ENCODE peak calls at places on chromosomes 3 and 15, in eight cellular contexts. One of them, this sample, is unnamed.

GRCh38 chr15:52227456-52227855 is 36.3 kb upstream of the GNB5 start:
- DNase-seq in colonic mucosa: peak
- DNase-seq in GM06990: peak
- DNase-seq in mucosa of descending colon: peak
- DNase-seq in adrenal gland: peak
- DNase-seq in heart left ventricle: peak
- DNase-seq in thyroid gland: peak
- DNase-seq in cardiac fibroblast: peak
- DNase-seq in this sample: peak

GRCh38 chr15:89362203-89363101 is 27.8 kb upstream of the POLG start:
- DNase-seq in thyroid gland: no peak
- DNase-seq in heart left ventricle: no peak
- DNase-seq in mucosa of descending colon: no peak
- DNase-seq in cardiac fibroblast: no peak
- DNase-seq in colonic mucosa: no peak
- DNase-seq in adrenal gland: no peak
- DNase-seq in GM06990: no peak
- DNase-seq in this sample: peak

GRCh38 chr3:184761120-184761841 is 49.4 kb upstream of the MAGEF1 start:
- DNase-seq in adrenal gland: peak
- DNase-seq in heart left ventricle: peak
- DNase-seq in GM06990: no peak
- DNase-seq in mucosa of descending colon: no peak
- DNase-seq in cardiac fibroblast: peak
- DNase-seq in thyroid gland: no peak
- DNase-seq in colonic mucosa: no peak
- DNase-seq in this sample: no peak

GRCh38 chr3:22536582-22536981 is 666.5 kb upstream of the UBE2E2 start:
- DNase-seq in adrenal gland: no peak
- DNase-seq in cardiac fibroblast: no peak
- DNase-seq in thyroid gland: no peak
- DNase-seq in colonic mucosa: no peak
- DNase-seq in mucosa of descending colon: no peak
- DNase-seq in GM06990: no peak
- DNase-seq in heart left ventricle: no peak
- DNase-seq in this sample: no peak

GRCh38 chr3:113084777-113085176 is 94.0 kb downstream of the GTPBP8 start:
- DNase-seq in GM06990: no peak
- DNase-seq in adrenal gland: no peak
- DNase-seq in thyroid gland: no peak
- DNase-seq in cardiac fibroblast: peak
- DNase-seq in heart left ventricle: peak
- DNase-seq in colonic mucosa: no peak
- DNase-seq in mucosa of descending colon: peak
- DNase-seq in this sample: no peak

GRCh38 chr3:52350436-52350835 is 34.3 kb downstream of the DNAH1 start:
- DNase-seq in mucosa of descending colon: no peak
- DNase-seq in heart left ventricle: peak
- DNase-seq in thyroid gland: peak
- DNase-seq in adrenal gland: no peak
- DNase-seq in GM06990: no peak
- DNase-seq in cardiac fibroblast: no peak
- DNase-seq in colonic mucosa: no peak
- DNase-seq in this sample: no peak

GRCh38 chr3:32004111-32004790 is 22.7 kb downstream of the ZNF860 start:
- DNase-seq in heart left ventricle: no peak
- DNase-seq in thyroid gland: peak
- DNase-seq in cardiac fibroblast: no peak
- DNase-seq in colonic mucosa: no peak
- DNase-seq in GM06990: no peak
- DNase-seq in mucosa of descending colon: no peak
- DNase-seq in adrenal gland: no peak
- DNase-seq in this sample: no peak

GRCh38 chr15:35986072-35986666 is 440.2 kb upstream of the DPH6 start:
- DNase-seq in colonic mucosa: no peak
- DNase-seq in mucosa of descending colon: peak
- DNase-seq in thyroid gland: peak
- DNase-seq in GM06990: no peak
- DNase-seq in heart left ventricle: peak
- DNase-seq in adrenal gland: peak
- DNase-seq in cardiac fibroblast: peak
- DNase-seq in this sample: no peak

GRCh38 chr3:32817195-32817560 is 619 bp upstream of the TRIM71 start:
- DNase-seq in thyroid gland: no peak
- DNase-seq in heart left ventricle: no peak
- DNase-seq in GM06990: peak
- DNase-seq in adrenal gland: no peak
- DNase-seq in cardiac fibroblast: no peak
- DNase-seq in mucosa of descending colon: no peak
- DNase-seq in colonic mucosa: no peak
- DNase-seq in this sample: no peak

DNA sequence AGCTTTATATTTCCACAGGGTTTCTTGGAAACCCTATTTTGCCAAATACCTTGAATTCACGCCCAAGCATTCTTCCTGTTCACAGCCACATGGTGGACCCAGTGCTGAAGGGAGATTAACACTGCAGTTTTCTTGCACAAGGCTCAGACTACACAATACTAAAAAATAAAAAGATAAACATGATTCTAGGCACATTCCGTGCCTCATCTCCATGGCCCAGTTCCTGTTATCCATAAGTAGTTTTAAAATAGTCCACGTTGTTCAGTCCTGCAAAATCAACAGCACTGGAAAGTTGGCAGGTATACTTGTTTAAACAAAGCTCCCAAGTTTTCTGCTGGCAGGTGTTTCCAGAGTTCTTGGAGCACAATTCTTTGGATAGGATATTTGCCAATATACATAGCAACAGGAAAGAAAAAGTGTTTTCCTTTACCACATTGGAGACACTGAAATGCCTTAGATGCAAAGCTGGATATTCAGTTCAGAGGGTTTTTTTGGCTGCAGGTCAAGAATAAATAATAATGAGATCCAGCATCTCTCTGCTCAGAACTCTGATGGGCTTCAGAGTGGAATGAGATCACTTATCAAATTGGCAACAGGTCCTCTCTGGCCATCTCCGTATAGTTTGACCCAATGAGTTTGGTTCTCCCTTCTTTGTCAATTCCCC is 88.1 kb upstream of the TGFBR2 start:
- DNase-seq in mucosa of descending colon: peak
- DNase-seq in thyroid gland: peak
- DNase-seq in colonic mucosa: peak
- DNase-seq in cardiac fibroblast: peak
- DNase-seq in adrenal gland: peak
- DNase-seq in heart left ventricle: peak
- DNase-seq in GM06990: no peak
- DNase-seq in this sample: no peak
- TF ChIP-seq CTCF in mucosa of descending colon: no peak
- TF ChIP-seq CTCF in thyroid gland: no peak
- TF ChIP-seq CTCF in colonic mucosa: no peak
- TF ChIP-seq CTCF in cardiac fibroblast: peak
- TF ChIP-seq CTCF in adrenal gland: peak
- TF ChIP-seq CTCF in heart left ventricle: peak
- TF ChIP-seq CTCF in GM06990: no peak
- TF ChIP-seq CTCF in this sample: no peak

GRCh38 chr15:31486506-31486905 is 159.9 kb downstream of the KLF13 start:
- DNase-seq in colonic mucosa: no peak
- DNase-seq in heart left ventricle: no peak
- DNase-seq in cardiac fibroblast: no peak
- DNase-seq in adrenal gland: no peak
- DNase-seq in GM06990: no peak
- DNase-seq in thyroid gland: no peak
- DNase-seq in mucosa of descending colon: peak
- DNase-seq in this sample: no peak

GRCh38 chr15:31488437-31489204 is 162.0 kb downstream of the KLF13 start:
- DNase-seq in adrenal gland: peak
- DNase-seq in heart left ventricle: peak
- DNase-seq in GM06990: peak
- DNase-seq in mucosa of descending colon: peak
- DNase-seq in colonic mucosa: peak
- DNase-seq in cardiac fibroblast: peak
- DNase-seq in thyroid gland: peak
- DNase-seq in this sample: peak

GRCh38 chr15:31486906-31487695 is 160.5 kb downstream of the KLF13 start:
- DNase-seq in GM06990: no peak
- DNase-seq in colonic mucosa: peak
- DNase-seq in cardiac fibroblast: no peak
- DNase-seq in mucosa of descending colon: peak
- DNase-seq in thyroid gland: no peak
- DNase-seq in adrenal gland: no peak
- DNase-seq in heart left ventricle: no peak
- DNase-seq in this sample: no peak

GRCh38 chr15:31489281-31489680 is 162.6 kb downstream of the KLF13 start:
- DNase-seq in cardiac fibroblast: no peak
- DNase-seq in heart left ventricle: no peak
- DNase-seq in mucosa of descending colon: no peak
- DNase-seq in colonic mucosa: no peak
- DNase-seq in thyroid gland: no peak
- DNase-seq in adrenal gland: no peak
- DNase-seq in GM06990: no peak
- DNase-seq in this sample: no peak

DNA sequence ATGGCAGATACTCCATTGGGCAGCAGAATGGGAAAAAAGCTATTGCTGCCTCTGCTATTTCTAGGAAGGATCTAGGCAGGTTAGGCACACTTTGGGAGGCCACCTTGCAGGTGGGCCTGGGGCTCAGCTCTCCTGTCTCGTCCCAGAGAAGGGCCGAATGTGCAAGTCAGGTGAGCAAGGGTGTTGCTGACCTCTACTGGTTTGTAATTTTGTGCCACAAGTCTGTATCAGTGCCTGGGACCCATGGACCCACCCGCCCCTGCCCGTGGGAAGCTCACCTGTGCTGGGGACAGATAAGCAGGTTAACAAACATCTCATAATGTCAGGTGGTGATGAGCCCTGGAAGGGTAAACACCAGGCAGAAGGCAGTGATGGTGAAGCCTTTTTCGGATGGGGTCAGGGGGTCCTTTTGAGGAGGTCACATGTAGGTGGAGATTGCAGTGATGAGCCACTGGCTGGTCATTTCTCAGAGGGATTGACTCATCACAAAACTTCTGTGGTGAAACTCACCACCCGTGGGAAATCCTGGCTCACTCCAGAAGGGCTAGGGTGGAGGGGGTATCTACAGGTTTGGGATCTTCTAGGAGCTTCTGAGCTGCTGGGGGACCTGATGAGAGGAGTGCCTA is 161.3 kb downstream of the KLF13 start:
- DNase-seq in heart left ventricle: no peak
- DNase-seq in colonic mucosa: peak
- DNase-seq in adrenal gland: no peak
- DNase-seq in mucosa of descending colon: peak
- DNase-seq in GM06990: peak
- DNase-seq in cardiac fibroblast: peak
- DNase-seq in thyroid gland: no peak
- DNase-seq in this sample: no peak
- TF ChIP-seq CTCF in heart left ventricle: no peak
- TF ChIP-seq CTCF in colonic mucosa: peak
- TF ChIP-seq CTCF in adrenal gland: no peak
- TF ChIP-seq CTCF in mucosa of descending colon: no peak
- TF ChIP-seq CTCF in GM06990: peak
- TF ChIP-seq CTCF in cardiac fibroblast: peak
- TF ChIP-seq CTCF in thyroid gland: no peak
- TF ChIP-seq CTCF in this sample: no peak

DNA sequence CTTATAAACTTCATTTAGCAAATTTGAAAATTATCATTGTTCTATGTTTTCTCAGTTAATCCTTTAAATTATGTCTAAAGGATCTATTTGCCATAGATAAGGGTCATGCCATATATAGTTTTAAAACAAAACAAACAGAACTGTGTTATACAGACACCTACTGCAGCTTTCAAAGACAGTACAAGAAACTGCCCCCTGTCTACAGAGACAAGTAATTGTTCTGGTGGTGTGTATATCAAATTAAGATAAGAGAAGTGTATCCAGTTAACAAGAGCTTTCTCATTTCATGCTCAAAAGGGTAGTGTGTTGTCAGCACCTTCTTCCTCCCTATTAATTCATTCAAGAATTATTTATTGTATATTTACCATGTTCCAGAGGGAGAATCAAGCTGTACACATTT is 201.2 kb downstream of the FMN1 start:
- DNase-seq in thyroid gland: no peak
- DNase-seq in adrenal gland: no peak
- DNase-seq in cardiac fibroblast: peak
- DNase-seq in GM06990: no peak
- DNase-seq in heart left ventricle: no peak
- DNase-seq in colonic mucosa: no peak
- DNase-seq in mucosa of descending colon: no peak
- DNase-seq in this sample: no peak
- TF ChIP-seq CTCF in thyroid gland: no peak
- TF ChIP-seq CTCF in adrenal gland: no peak
- TF ChIP-seq CTCF in cardiac fibroblast: peak
- TF ChIP-seq CTCF in GM06990: peak
- TF ChIP-seq CTCF in heart left ventricle: no peak
- TF ChIP-seq CTCF in colonic mucosa: no peak
- TF ChIP-seq CTCF in mucosa of descending colon: no peak
- TF ChIP-seq CTCF in this sample: peak

GRCh38 chr15:24766511-24767133 is 91.0 kb downstream of the NPAP1 start:
- DNase-seq in thyroid gland: no peak
- DNase-seq in cardiac fibroblast: no peak
- DNase-seq in GM06990: no peak
- DNase-seq in heart left ventricle: no peak
- DNase-seq in mucosa of descending colon: no peak
- DNase-seq in colonic mucosa: no peak
- DNase-seq in adrenal gland: no peak
- DNase-seq in this sample: no peak

GRCh38 chr15:24760066-24760465 is 84.5 kb downstream of the NPAP1 start:
- DNase-seq in adrenal gland: no peak
- DNase-seq in cardiac fibroblast: no peak
- DNase-seq in colonic mucosa: no peak
- DNase-seq in thyroid gland: no peak
- DNase-seq in GM06990: no peak
- DNase-seq in mucosa of descending colon: no peak
- DNase-seq in heart left ventricle: no peak
- DNase-seq in this sample: no peak

GRCh38 chr15:24763891-24764290 is 88.3 kb downstream of the NPAP1 start:
- DNase-seq in adrenal gland: no peak
- DNase-seq in GM06990: no peak
- DNase-seq in heart left ventricle: no peak
- DNase-seq in cardiac fibroblast: no peak
- DNase-seq in colonic mucosa: no peak
- DNase-seq in thyroid gland: no peak
- DNase-seq in mucosa of descending colon: no peak
- DNase-seq in this sample: no peak

GRCh38 chr15:24764375-24765171 is 89.0 kb downstream of the NPAP1 start:
- DNase-seq in heart left ventricle: no peak
- DNase-seq in cardiac fibroblast: no peak
- DNase-seq in mucosa of descending colon: no peak
- DNase-seq in thyroid gland: no peak
- DNase-seq in GM06990: no peak
- DNase-seq in colonic mucosa: no peak
- DNase-seq in adrenal gland: no peak
- DNase-seq in this sample: no peak

DNA sequence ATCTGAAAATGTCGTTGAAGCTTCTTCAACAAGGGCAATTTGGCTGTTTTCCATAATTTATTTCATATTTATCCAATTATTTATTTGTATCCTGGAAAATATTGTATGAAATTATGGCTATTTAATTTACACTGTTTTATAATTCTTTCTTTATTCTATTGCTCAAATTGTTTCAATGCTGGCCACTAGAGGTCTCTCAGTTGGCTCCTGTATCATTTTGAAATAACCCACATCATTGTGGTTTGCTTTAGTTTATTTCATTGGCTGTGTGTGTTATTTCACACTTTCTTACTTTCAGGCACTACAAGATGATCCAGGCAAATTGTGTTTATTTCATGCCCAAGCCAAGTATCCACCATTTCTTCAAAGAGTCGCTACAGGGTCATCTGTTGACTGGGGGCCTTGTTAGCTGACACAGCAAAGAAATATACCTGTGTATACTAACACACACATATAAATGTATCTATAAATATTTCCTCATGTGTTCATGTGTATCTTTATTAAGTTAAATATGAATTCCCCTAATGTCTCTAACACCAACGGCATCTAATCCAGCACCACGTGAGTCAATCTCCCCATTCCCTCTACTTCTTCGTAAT is 86.2 kb downstream of the NPAP1 start:
- DNase-seq in heart left ventricle: no peak
- DNase-seq in thyroid gland: no peak
- DNase-seq in cardiac fibroblast: peak
- DNase-seq in adrenal gland: no peak
- DNase-seq in GM06990: no peak
- DNase-seq in mucosa of descending colon: peak
- DNase-seq in colonic mucosa: no peak
- DNase-seq in this sample: no peak
- TF ChIP-seq CTCF in heart left ventricle: peak
- TF ChIP-seq CTCF in thyroid gland: peak
- TF ChIP-seq CTCF in cardiac fibroblast: peak
- TF ChIP-seq CTCF in adrenal gland: peak
- TF ChIP-seq CTCF in GM06990: peak
- TF ChIP-seq CTCF in mucosa of descending colon: no peak
- TF ChIP-seq CTCF in colonic mucosa: no peak
- TF ChIP-seq CTCF in this sample: peak

This sample was measured in D721Med.